ENCODE peak calls at places on chromosomes 13 and 19, in five cellular contexts. V is neural progenitor cell, Q is Caco-2, C is aorta, X is ascending aorta. D is an unnamed sample.

GRCh38 chr13:100836696-100837095 is 162.1 kb upstream of the TMTC4 start:
- DNase-seq in Q (no peak), X (no peak), C (no peak), V (no peak), D (no peak)

GRCh38 chr13:39586956-39587605 is 15.9 kb downstream of the LHFPL6 start:
- DNase-seq in V (no peak), C (no peak), X (no peak), Q (no peak), D (no peak)

GRCh38 chr19:48490980-48491792 is 20.4 kb downstream of the LMTK3 start:
- DNase-seq in X (no peak), V (peak; percentile 88), Q (no peak), C (no peak), D (peak; percentile 61)

GRCh38 chr13:60143775-60144174 is 20.0 kb downstream of the DIAPH3 start:
- DNase-seq in Q (no peak), V (no peak), X (no peak), C (no peak), D (peak; percentile 15)

GRCh38 chr13:74217816-74218215 is 83.6 kb upstream of the KLF12 start:
- DNase-seq in Q (no peak), V (no peak), C (no peak), X (no peak), D (no peak)

GRCh38 chr19:35560677-35561076 is 2.8 kb downstream of the ATP4A start:
- DNase-seq in V (no peak), X (no peak), Q (no peak), C (peak; percentile 27), D (no peak)

GRCh38 chr13:112651750-112652511 is 37.9 kb upstream of the ATP11A start:
- DNase-seq in C (no peak), X (no peak), V (no peak), Q (no peak), D (no peak)

GRCh38 chr19:58218899-58219298 is 9.8 kb upstream of the ZNF544 start:
- DNase-seq in X (no peak), V (peak; percentile 26), Q (no peak), C (no peak), D (no peak)

GRCh38 chr19:8004723-8005513 is 523 bp downstream of the ELAVL1 start:
- DNase-seq in Q (no peak), X (no peak), C (no peak), V (no peak), D (peak; percentile 32)

GRCh38 chr19:33040994-33041827 is 23.5 kb downstream of the RHPN2 start:
- DNase-seq in V (no peak), C (no peak), X (no peak), Q (peak; percentile 86), D (no peak)
- H3K4me3 ChIP-seq in V (no peak overlapping the region), C (no peak overlapping the region), X (no peak overlapping the region), Q (no peak overlapping the region), D (no peak overlapping the region)

GRCh38 chr19:42272535-42272897 is 3.5 kb downstream of the CIC start:
- DNase-seq in Q (no peak), X (no peak), V (no peak), C (no peak), D (no peak)
- H3K4me1 ChIP-seq in Q (peaks cover 10% of the 10 kb centered on the region), X (peaks cover 16% of the 10 kb centered on the region), V (peaks cover 7% of the 10 kb centered on the region), C (peaks cover 1% of the 10 kb centered on the region), D (peaks cover 7% of the 10 kb centered on the region)

GRCh38 chr19:16273005-16273404 is 51.6 kb upstream of the KLF2 start:
- DNase-seq in X (no peak), C (peak; percentile 84), Q (no peak), V (peak; percentile 54), D (no peak)

GRCh38 chr19:16265890-16266585 is 58.6 kb upstream of the KLF2 start:
- DNase-seq in Q (no peak), C (no peak), V (no peak), X (no peak), D (no peak)

GRCh38 chr19:16265205-16265604 is 59.4 kb upstream of the KLF2 start:
- DNase-seq in C (no peak), V (no peak), X (no peak), Q (no peak), D (no peak)

GRCh38 chr19:16266586-16266942 is 58.1 kb upstream of the KLF2 start:
- DNase-seq in Q (no peak), X (no peak), V (no peak), C (no peak), D (no peak)

DNA sequence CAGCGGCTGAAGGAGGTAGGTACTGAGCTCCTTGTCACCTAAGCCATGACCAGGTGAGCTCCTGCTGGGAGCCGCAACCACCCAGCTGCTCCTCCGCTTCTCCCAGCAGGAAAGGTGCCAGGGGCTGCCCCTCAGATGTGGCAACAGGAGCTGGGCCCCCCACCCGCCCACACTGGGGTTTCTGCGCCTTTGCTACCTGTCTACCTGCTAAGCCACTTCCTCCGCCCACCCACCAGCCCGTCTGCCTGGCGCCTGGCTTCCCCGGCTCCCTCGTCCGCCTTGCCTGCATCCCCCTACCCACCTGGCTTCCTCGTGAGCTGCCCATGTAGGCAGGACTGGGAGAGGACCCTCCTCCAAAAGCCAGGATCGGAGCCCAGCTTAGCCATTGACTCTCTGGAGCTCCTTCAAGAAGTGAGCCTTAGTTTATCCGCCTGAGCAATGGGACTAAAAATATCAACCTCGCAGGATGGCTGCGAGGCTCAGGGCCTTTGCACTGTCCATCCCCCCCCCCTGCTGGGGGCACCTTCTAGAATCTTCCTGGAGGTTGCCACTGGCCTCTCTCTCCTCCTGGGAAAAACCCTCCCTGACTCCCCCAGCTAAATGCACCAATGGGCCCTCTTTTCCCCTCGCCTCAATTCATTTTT is 55.8 kb upstream of the KLF2 start:
- DNase-seq in V (no peak), X (no peak), C (no peak), Q (no peak), D (no peak)
- H3K4me3 ChIP-seq in V (no peak overlapping the region), X (no peak overlapping the region), C (no peak overlapping the region), Q (no peak overlapping the region), D (no peak overlapping the region)

DNA sequence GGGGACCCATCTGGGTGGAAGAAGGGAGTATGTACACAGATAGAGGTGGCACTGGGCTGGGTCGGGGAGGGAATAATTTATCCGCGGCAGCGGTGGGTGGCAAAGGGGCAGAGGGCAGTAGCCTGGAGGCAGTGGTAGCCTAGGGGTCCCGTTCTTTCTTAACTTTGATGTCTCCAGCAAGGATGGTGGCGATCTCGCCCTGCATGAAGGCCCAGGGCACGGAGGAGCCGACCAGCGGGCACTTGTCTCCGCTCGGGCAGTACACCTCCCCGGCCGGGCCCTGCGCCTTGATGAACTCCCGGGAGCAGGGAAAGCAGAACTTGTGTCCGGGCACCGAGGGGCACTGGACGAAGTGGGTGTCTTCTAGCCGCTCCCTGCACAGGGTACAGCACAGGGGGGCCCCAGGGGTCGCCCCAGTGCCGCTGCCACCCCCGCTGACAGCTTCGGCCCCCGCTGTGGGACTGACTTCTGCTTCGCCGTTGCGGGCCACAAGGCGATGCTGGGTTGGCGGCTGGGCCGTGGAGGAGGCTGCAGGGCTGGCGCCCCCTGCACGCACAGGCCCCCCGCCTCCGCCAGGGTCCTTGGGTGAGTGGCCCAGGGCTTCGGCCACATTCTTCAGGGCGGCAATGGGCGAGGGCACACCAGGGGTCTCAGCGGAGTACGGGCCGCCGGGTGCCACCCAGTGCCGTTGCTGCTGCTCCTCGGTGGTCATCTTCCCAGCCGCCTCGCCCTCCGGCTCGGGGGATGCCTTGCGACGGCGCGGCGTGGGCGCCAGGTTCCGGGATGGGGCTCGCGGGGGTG is 1.9 kb downstream of the IRF2BP1 start:
- DNase-seq in V (no peak), C (no peak), Q (no peak), X (no peak), D (no peak)
- H3K4me1 ChIP-seq in V (peaks cover 21% of the 10 kb centered on the region), C (no peaks in the 10 kb centered on the region), Q (peaks cover 25% of the 10 kb centered on the region), X (peaks cover 22% of the 10 kb centered on the region), D (peaks cover 19% of the 10 kb centered on the region)

GRCh38 chr19:56400485-56400884 is 3.6 kb upstream of the ZNF583 start:
- DNase-seq in C (no peak), X (no peak), Q (no peak), V (no peak), D (no peak)

GRCh38 chr19:56403261-56403660 is 871 bp upstream of the ZNF583 start:
- DNase-seq in V (peak; percentile 16), C (no peak), X (no peak), Q (no peak), D (no peak)

GRCh38 chr19:56404705-56405056 is 549 bp downstream of the ZNF583 start:
- DNase-seq in X (no peak), V (no peak), C (no peak), Q (no peak), D (no peak)

GRCh38 chr19:56403764-56404704 is at the start of gene ZNF583:
- DNase-seq in V (peak; percentile 96), C (peak; percentile 99), X (peak; percentile 92), Q (peak; percentile 47), D (peak; percentile 63)

GRCh38 chr19:56405062-56405461 is 930 bp downstream of the ZNF583 start:
- DNase-seq in V (no peak), X (no peak), Q (no peak), C (no peak), D (no peak)
- H3K4me3 ChIP-seq in V (peak overlapping the region; percentile 72), X (no peak overlapping the region), Q (no peak overlapping the region), C (no peak overlapping the region), D (no peak overlapping the region)

GRCh38 chr19:5967994-5968430 is 9.9 kb downstream of the RANBP3 start:
- DNase-seq in X (no peak), Q (peak; percentile 68), V (peak; percentile 79), C (no peak), D (peak; percentile 81)

GRCh38 chr19:5968431-5969373 is 9.2 kb downstream of the RANBP3 start:
- DNase-seq in Q (no peak), V (no peak), C (no peak), X (no peak), D (no peak)

GRCh38 chr19:5967571-5967970 is 10.4 kb downstream of the RANBP3 start:
- DNase-seq in Q (no peak), C (no peak), V (no peak), X (no peak), D (no peak)

GRCh38 chr19:5971714-5972354 is 6.1 kb downstream of the RANBP3 start:
- DNase-seq in Q (no peak), X (no peak), C (no peak), V (no peak), D (no peak)

GRCh38 chr19:5969476-5969875 is 8.5 kb downstream of the RANBP3 start:
- DNase-seq in Q (no peak), X (no peak), V (no peak), C (no peak), D (no peak)
- H3K4me1 ChIP-seq in Q (peaks cover 9% of the 10 kb centered on the region), X (no peaks in the 10 kb centered on the region), V (peaks cover 13% of the 10 kb centered on the region), C (no peaks in the 10 kb centered on the region), D (peaks cover 8% of the 10 kb centered on the region)